ENCODE peak calls at places on chromosomes 4 and X, in ten cellular contexts. T is lower lobe of right lung, R is tibial artery, M is GM12878, O is GM10248, S is IMR-90, W is upper lobe of right lung, Y is OCI-LY7, Q is HFFc6, N is Caco-2. A is an unnamed sample.

GRCh38 chr4:85909851-85910250 is 434.9 kb downstream of the ARHGAP24 start:
- DNase-seq in Y (no peak), S (no peak), M (no peak), R (no peak), W (no peak), N (no peak), T (peak), O (no peak), Q (no peak), A (no peak)

GRCh38 chr4:126973201-126973600 is 659.6 kb upstream of the INTU start:
- DNase-seq in N (no peak), W (no peak), T (no peak), M (no peak), S (no peak), Y (no peak), R (no peak), Q (no peak), O (no peak), A (no peak)

GRCh38 chr4:136002316-136002715 is 1530.0 kb downstream of the PCDH18 start:
- DNase-seq in Q (no peak), R (no peak), T (no peak), S (no peak), W (no peak), M (no peak), O (no peak), Y (no peak), N (no peak), A (no peak)

GRCh38 chr4:153757407-153757806 is 2.4 kb downstream of the RNF175 start:
- DNase-seq in Y (no peak), R (no peak), O (no peak), S (no peak), N (no peak), W (no peak), T (no peak), Q (no peak), M (no peak), A (no peak)

GRCh38 chr4:67234296-67234695 is 311.0 kb downstream of the CENPC start:
- DNase-seq in W (no peak), N (no peak), S (no peak), R (no peak), Y (no peak), T (no peak), M (no peak), O (no peak), Q (no peak), A (no peak)

GRCh38 chr4:118113220-118113619 is 78.9 kb downstream of the NDST3 start:
- DNase-seq in W (no peak), T (no peak), N (no peak), R (no peak), O (peak), Y (no peak), S (peak), Q (no peak), M (no peak), A (no peak)

GRCh38 chr4:127698789-127699200 is 31.4 kb upstream of the SLC25A31 start:
- DNase-seq in W (no peak), M (peak), R (no peak), O (peak), Q (peak), S (peak), Y (no peak), T (no peak), N (no peak), A (peak)

GRCh38 chr4:147626903-147627302 is 9.7 kb downstream of the TMEM184C start:
- DNase-seq in N (no peak), W (no peak), Q (no peak), Y (no peak), R (no peak), T (no peak), S (no peak), O (no peak), M (no peak), A (no peak)

GRCh38 chr4:74608151-74608949 is 163.4 kb downstream of the AREG start:
- DNase-seq in W (no peak), Q (peak), N (peak), T (no peak), Y (no peak), S (peak), O (no peak), R (no peak), M (no peak), A (no peak)

GRCh38 chr4:21447320-21448055 is 501.1 kb downstream of the KCNIP4 start:
- DNase-seq in Y (no peak), O (no peak), W (no peak), T (no peak), R (no peak), M (no peak), Q (no peak), S (no peak), N (no peak), A (no peak)

GRCh38 chr4:110620352-110621327 is 2.2 kb downstream of the PITX2 start:
- DNase-seq in R (no peak), W (no peak), M (no peak), Y (peak), N (peak), O (no peak), Q (peak), S (no peak), T (no peak), A (no peak)

GRCh38 chrX:154462396-154462795 is 4.3 kb downstream of the PLXNA3 start:
- DNase-seq in Q (no peak), O (no peak), R (no peak), Y (no peak), S (no peak), W (no peak), M (no peak), N (no peak), T (no peak), A (no peak)

GRCh38 chr4:109414938-109415337 is 18.7 kb upstream of the SEC24B start:
- DNase-seq in T (no peak), O (no peak), R (no peak), N (no peak), S (peak), Q (no peak), M (no peak), Y (no peak), W (no peak), A (no peak)

GRCh38 chrX:148310402-148311200 is 189.8 kb upstream of the AFF2 start:
- DNase-seq in Q (no peak), S (no peak), O (no peak), R (no peak), N (no peak), W (no peak), Y (peak), M (peak), T (no peak), A (no peak)

GRCh38 chrX:66004928-66005831 is 34.7 kb downstream of the VSIG4 start:
- DNase-seq in M (no peak), Y (peak), T (no peak), Q (no peak), W (no peak), R (no peak), S (no peak), O (no peak), N (no peak), A (no peak)

GRCh38 chr4:41734366-41734765 is 14.2 kb downstream of the PHOX2B start:
- DNase-seq in T (no peak), W (no peak), S (peak), N (no peak), O (no peak), M (no peak), R (no peak), Q (no peak), Y (no peak), A (no peak)

GRCh38 chr4:24966076-24966475 is 53.2 kb upstream of the CCDC149 start:
- DNase-seq in Y (no peak), Q (no peak), W (no peak), M (no peak), S (no peak), N (no peak), T (no peak), R (no peak), O (no peak), A (no peak)

GRCh38 chr4:189092596-189092995 is 848.1 kb upstream of the FRG1 start:
- DNase-seq in N (no peak), Q (no peak), W (no peak), Y (peak), R (no peak), T (no peak), M (no peak), O (no peak), S (peak), A (no peak)

GRCh38 chrX:12702509-12703091 is 88.6 kb upstream of the PRPS2 start:
- DNase-seq in W (no peak), T (no peak), O (no peak), Y (peak), Q (no peak), M (no peak), N (no peak), R (no peak), S (no peak), A (no peak)
- TF ChIP-seq CTCF in W (peak), T (no peak), O (no peak), Y (peak), Q (peak), M (peak), N (peak), R (no peak), S (peak), A (peak)

GRCh38 chr4:20268028-20268427 is 16.3 kb downstream of the SLIT2 start:
- DNase-seq in W (no peak), Q (no peak), T (no peak), S (no peak), Y (no peak), N (no peak), R (no peak), M (no peak), O (no peak), A (no peak)
- TF ChIP-seq CTCF in W (no peak), Q (no peak), T (no peak), S (no peak), Y (no peak), N (no peak), R (no peak), M (no peak), O (no peak), A (no peak)

GRCh38 chrX:12770440-12770839 is 20.8 kb upstream of the PRPS2 start:
- DNase-seq in R (no peak), S (peak), Q (peak), N (no peak), T (no peak), M (no peak), O (peak), Y (peak), W (no peak), A (no peak)
- TF ChIP-seq CTCF in R (peak), S (peak), Q (peak), N (peak), T (peak), M (peak), O (peak), Y (peak), W (peak), A (peak)

GRCh38 chrX:74492720-74493201 is 71.5 kb downstream of the SLC16A2 start:
- DNase-seq in Q (no peak), N (no peak), R (no peak), M (no peak), Y (peak), O (no peak), T (no peak), S (no peak), W (no peak), A (peak)
- TF ChIP-seq CTCF in Q (peak), N (no peak), R (no peak), M (peak), Y (no peak), O (peak), T (no peak), S (peak), W (no peak), A (peak)